ENCODE peak calls at places on chromosomes 4 and X, in five cellular contexts. C, X, S, Y and F are unnamed samples.

GRCh38 chr4:153257966-153258365 is 53.7 kb downstream of the TRIM2 start:
- DNase-seq in C (no peak), X (no peak), S (no peak), Y (no peak), F (no peak)

GRCh38 chr4:18021720-18022571 is at the start of gene LCORL:
- DNase-seq in C (peak; percentile 94), X (peak; percentile 93), S (peak; percentile 96), Y (peak; percentile 80), F (peak; percentile 97)

GRCh38 chr4:21512351-21512750 is 436.2 kb downstream of the KCNIP4 start:
- DNase-seq in C (peak; percentile 21), X (no peak), S (peak; percentile 21), Y (no peak), F (no peak)

GRCh38 chrX:56343664-56344063 is 111.5 kb downstream of the KLF8 start:
- DNase-seq in C (no peak), X (no peak), S (no peak), Y (no peak), F (no peak)

GRCh38 chrX:155662297-155662696 is 49.5 kb upstream of the TMLHE start:
- DNase-seq in C (no peak), X (no peak), S (no peak), Y (no peak), F (no peak)

GRCh38 chrX:152817082-152817744 is 13.3 kb downstream of the CETN2 start:
- DNase-seq in C (peak; percentile 10), X (peak; percentile 35), S (peak; percentile 38), Y (no peak), F (no peak)

GRCh38 chr4:18980516-18981233 is 959.1 kb upstream of the LCORL start:
- DNase-seq in C (no peak), X (no peak), S (no peak), Y (no peak), F (no peak)

GRCh38 chrX:72121381-72121780 is 10.3 kb downstream of the RTL5 start:
- DNase-seq in C (peak; percentile 77), X (peak; percentile 56), S (peak; percentile 19), Y (no peak), F (peak; percentile 34)

GRCh38 chrX:118220509-118220908 is 103.9 kb upstream of the KLHL13 start:
- DNase-seq in C (no peak), X (no peak), S (no peak), Y (no peak), F (no peak)

GRCh38 chr4:153063490-153063889 is 127.4 kb downstream of the FHDC1 start:
- DNase-seq in C (no peak), X (no peak), S (no peak), Y (no peak), F (peak; percentile 67)

GRCh38 chr4:167176723-167177367 is 57.4 kb downstream of the SPOCK3 start:
- DNase-seq in C (no peak), X (no peak), S (no peak), Y (no peak), F (no peak)

GRCh38 chrX:29952016-29952415 is 263.3 kb upstream of the MAGEB2 start:
- DNase-seq in C (no peak), X (no peak), S (no peak), Y (no peak), F (no peak)

GRCh38 chr4:48779095-48779997 is 733 bp downstream of the FRYL start:
- DNase-seq in C (no peak), X (peak; percentile 69), S (peak; percentile 60), Y (peak; percentile 60), F (peak; percentile 84)

GRCh38 chrX:107674480-107675364 is 46.4 kb downstream of the PRPS1 start:
- DNase-seq in C (no peak), X (peak; percentile 41), S (no peak), Y (peak; percentile 46), F (peak; percentile 52)

GRCh38 chrX:47751670-47752069 is 85.0 kb upstream of the ZNF81 start:
- DNase-seq in C (no peak), X (peak; percentile 55), S (peak; percentile 52), Y (no peak), F (no peak)

GRCh38 chrX:153032397-153033118 is 23.7 kb upstream of the PNMA3 start:
- DNase-seq in C (peak; percentile 2), X (peak; percentile 73), S (no peak), Y (peak; percentile 44), F (peak; percentile 87)

GRCh38 chr4:45294464-45294863 is 568.1 kb upstream of the GNPDA2 start:
- DNase-seq in C (no peak), X (no peak), S (no peak), Y (no peak), F (no peak)

GRCh38 chrX:119685225-119686066 is 7.5 kb downstream of the SEPTIN6 start:
- DNase-seq in C (no peak), X (peak; percentile 76), S (no peak), Y (peak; percentile 47), F (no peak)

GRCh38 chrX:129706395-129707072 is 32.2 kb upstream of the XPNPEP2 start:
- DNase-seq in C (no peak), X (no peak), S (no peak), Y (no peak), F (no peak)